ENCODE peak calls at places on chromosomes 1 and 21, in five cellular contexts. T is fibroblast of lung, C is GM23248, B is IMR-90, Z is keratinocyte. U is an unnamed sample.

GRCh38 chr1:84570436-84571149 is 3.6 kb downstream of the CTBS start:
- DNase-seq in B (peak; percentile 57), Z (no peak), T (peak; percentile 86), C (peak; percentile 54), U (no peak)

GRCh38 chr1:81032973-81033425 is 767.7 kb upstream of the ADGRL2 start:
- DNase-seq in C (no peak), Z (no peak), T (no peak), B (no peak), U (no peak)

GRCh38 chr1:246597340-246597739 is 31.1 kb downstream of the CNST start:
- DNase-seq in Z (no peak), C (peak; percentile 96), T (peak; percentile 68), B (peak; percentile 94), U (no peak)

GRCh38 chr21:15557925-15558324 is 171.9 kb upstream of the USP25 start:
- DNase-seq in C (no peak), B (no peak), T (no peak), Z (no peak), U (peak; percentile 74)

GRCh38 chr21:31236528-31236927 is 107.5 kb downstream of the TIAM1 start:
- DNase-seq in Z (no peak), C (peak; percentile 6), B (no peak), T (peak; percentile 63), U (no peak)

GRCh38 chr1:154807048-154807591 is 63.0 kb downstream of the KCNN3 start:
- DNase-seq in Z (no peak), C (no peak), B (no peak), T (no peak), U (peak; percentile 69)

GRCh38 chr1:36486436-36487335 is 4.0 kb upstream of the CSF3R start:
- DNase-seq in B (no peak), Z (no peak), T (no peak), C (no peak), U (peak; percentile 73)

GRCh38 chr1:237672748-237673147 is 218.0 kb downstream of the ZP4 start:
- DNase-seq in B (no peak), C (no peak), T (no peak), Z (no peak), U (no peak)

GRCh38 chr1:201329286-201329685 is 46.0 kb downstream of the PKP1 start:
- DNase-seq in C (peak; percentile 60), T (peak; percentile 53), Z (no peak), B (peak; percentile 69), U (no peak)

GRCh38 chr21:26057488-26058170 is 112.9 kb downstream of the APP start:
- DNase-seq in T (no peak), B (no peak), C (no peak), Z (no peak), U (no peak)

GRCh38 chr1:119680193-119680592 is 31.5 kb upstream of the PHGDH start:
- DNase-seq in Z (no peak), T (no peak), C (no peak), B (no peak), U (no peak)

GRCh38 chr1:54615531-54616245 is 7.6 kb downstream of the FAM151A start:
- DNase-seq in B (no peak), Z (peak; percentile 83), T (no peak), C (no peak), U (peak; percentile 47)

GRCh38 chr1:219174672-219175564 is 1.2 kb downstream of the LYPLAL1 start:
- DNase-seq in C (peak; percentile 89), B (peak; percentile 90), Z (no peak), T (peak; percentile 95), U (peak; percentile 72)

GRCh38 chr1:27403065-27403726 is 10.8 kb downstream of the GPR3 start:
- DNase-seq in Z (no peak), C (peak; percentile 88), B (peak; percentile 42), T (peak; percentile 48), U (peak; percentile 68)

GRCh38 chr1:173429517-173430477 is 47.3 kb upstream of the PRDX6 start:
- DNase-seq in C (peak; percentile 97), Z (no peak), B (peak; percentile 96), T (peak; percentile 96), U (peak; percentile 89)

GRCh38 chr1:27388337-27389005 is 4.0 kb upstream of the GPR3 start:
- DNase-seq in B (no peak), T (no peak), Z (no peak), C (peak; percentile 39), U (peak; percentile 83)

GRCh38 chr1:108208724-108209404 is 8.7 kb upstream of the SLC25A24 start:
- DNase-seq in C (no peak), Z (no peak), T (no peak), B (no peak), U (no peak)

GRCh38 chr1:190205713-190206112 is 272.0 kb downstream of the BRINP3 start:
- DNase-seq in C (no peak), Z (no peak), T (peak; percentile 73), B (peak; percentile 77), U (no peak)

GRCh38 chr21:44594406-44594916 is 2.2 kb upstream of the KRTAP10-6 start:
- DNase-seq in Z (no peak), C (no peak), B (no peak), T (no peak), U (no peak)

GRCh38 chr1:183194527-183195145 is 8.6 kb downstream of the LAMC2 start:
- DNase-seq in B (no peak), Z (no peak), C (no peak), T (peak; percentile 45), U (no peak)

GRCh38 chr1:39395357-39395831 is 96.0 kb upstream of the BMP8A start:
- DNase-seq in Z (peak; percentile 86), B (peak; percentile 90), T (peak; percentile 96), C (peak; percentile 82), U (no peak)

GRCh38 chr1:235207202-235207565 is 46.1 kb upstream of the RBM34 start:
- DNase-seq in T (peak; percentile 52), B (no peak), Z (no peak), C (no peak), U (no peak)

GRCh38 chr1:55718758-55719671 is 503.9 kb upstream of the USP24 start:
- DNase-seq in T (peak; percentile 100), Z (no peak), B (peak; percentile 100), C (peak; percentile 99), U (no peak)

DNA sequence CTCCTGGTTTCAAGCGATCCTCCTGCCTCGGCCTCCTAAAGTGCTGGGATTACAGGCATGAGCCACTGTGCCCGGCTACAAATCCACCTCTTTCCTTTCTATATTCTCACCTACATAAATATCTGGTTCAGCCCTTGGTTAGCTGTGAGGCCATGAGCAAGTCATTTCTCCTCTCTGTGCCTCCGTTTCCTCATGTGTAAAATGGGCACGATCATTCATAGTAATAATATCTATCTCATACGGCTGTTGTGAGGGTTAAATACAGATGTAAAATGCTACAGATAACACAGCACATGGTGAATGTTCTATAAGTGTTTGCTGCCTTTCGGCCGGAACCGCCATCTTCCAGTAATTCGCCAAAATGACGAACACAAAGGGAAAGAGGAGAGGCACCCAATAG is 29.4 kb downstream of the HSPG2 start:
- DNase-seq in B (no peak), T (no peak), Z (no peak), C (no peak), U (no peak)
- H3K9ac ChIP-seq in B (no peak overlapping the region), T (no peak overlapping the region), Z (no peak overlapping the region), C (peak overlapping the region; percentile 84), U (no peak overlapping the region)

GRCh38 chr1:30914587-30914922 is 6.0 kb upstream of the SDC3 start:
- DNase-seq in C (no peak), Z (no peak), T (no peak), B (no peak), U (no peak)
- H4K20me1 ChIP-seq in C (no peaks in the 10 kb centered on the region), Z (no peaks in the 10 kb centered on the region), T (no peaks in the 10 kb centered on the region), B (no peaks in the 10 kb centered on the region), U (no peaks in the 10 kb centered on the region)

GRCh38 chr1:9668080-9668479 is 16.5 kb downstream of the PIK3CD start:
- DNase-seq in C (no peak), B (no peak), T (no peak), Z (no peak), U (no peak)

GRCh38 chr1:9670085-9670484 is 18.6 kb downstream of the PIK3CD start:
- DNase-seq in C (no peak), Z (no peak), T (no peak), B (no peak), U (no peak)

GRCh38 chr1:9675393-9675792 is 23.9 kb downstream of the PIK3CD start:
- DNase-seq in Z (no peak), C (no peak), T (no peak), B (no peak), U (no peak)

GRCh38 chr1:9672444-9672843 is 20.9 kb downstream of the PIK3CD start:
- DNase-seq in C (no peak), B (no peak), T (no peak), Z (no peak), U (no peak)

GRCh38 chr1:9671377-9672140 is 20.0 kb downstream of the PIK3CD start:
- DNase-seq in C (peak; percentile 47), Z (no peak), T (peak; percentile 84), B (peak; percentile 84), U (no peak)
- H3K27me3 ChIP-seq in C (no peaks in the 10 kb centered on the region), Z (no peaks in the 10 kb centered on the region), T (peaks cover 4% of the 10 kb centered on the region), B (no peaks in the 10 kb centered on the region), U (no peaks in the 10 kb centered on the region)

DNA sequence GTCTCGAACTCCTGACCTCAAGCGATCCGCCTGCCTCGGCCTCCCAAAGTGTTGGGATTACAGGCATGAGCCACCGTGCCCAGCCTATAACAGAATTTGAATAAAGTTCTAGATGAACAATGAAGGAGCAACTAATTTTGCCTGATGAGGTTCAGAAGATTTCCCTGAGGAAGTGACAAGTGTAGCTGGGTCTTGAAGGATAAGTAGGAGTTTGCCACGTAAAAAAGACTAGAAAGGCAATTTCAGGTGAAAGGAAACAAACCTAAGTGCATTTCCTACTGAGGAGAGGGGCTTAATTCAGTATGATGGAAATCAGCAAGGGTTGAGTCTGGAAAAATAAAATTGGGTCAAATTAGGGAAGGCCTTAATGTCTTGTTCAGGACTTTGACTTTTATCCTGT is 18.6 kb upstream of the DMRTB1 start:
- DNase-seq in T (no peak), B (no peak), Z (no peak), C (no peak), U (peak; percentile 17)
- H3K9ac ChIP-seq in T (no peak overlapping the region), B (no peak overlapping the region), Z (no peak overlapping the region), C (no peak overlapping the region), U (no peak overlapping the region)

GRCh38 chr21:34852438-34852837 is 183.6 kb downstream of the CLIC6 start:
- DNase-seq in C (peak; percentile 41), Z (no peak), T (peak; percentile 43), B (no peak), U (no peak)
- H4K20me1 ChIP-seq in C (peaks cover 7% of the 10 kb centered on the region), Z (peaks cover 31% of the 10 kb centered on the region), T (no peaks in the 10 kb centered on the region), B (peaks cover 82% of the 10 kb centered on the region), U (no peaks in the 10 kb centered on the region)

GRCh38 chr1:2569060-2569459 is 12.9 kb downstream of the TNFRSF14 start:
- DNase-seq in Z (no peak), B (no peak), T (no peak), C (no peak), U (no peak)
- H3K27me3 ChIP-seq in Z (peaks cover 21% of the 10 kb centered on the region), B (peaks cover 33% of the 10 kb centered on the region), T (peaks cover 3% of the 10 kb centered on the region), C (peaks cover 32% of the 10 kb centered on the region), U (no peaks in the 10 kb centered on the region)

GRCh38 chr1:211257831-211258225 is 1.3 kb upstream of the RCOR3 start:
- DNase-seq in T (peak; percentile 27), Z (no peak), C (peak; percentile 51), B (peak; percentile 38), U (no peak)
- H3K9ac ChIP-seq in T (peak overlapping the region; percentile 13), Z (peak overlapping the region; percentile 93), C (peak overlapping the region; percentile 94), B (peak overlapping the region; percentile 97), U (peak overlapping the region; percentile 100)